ENCODE peak calls at places on chromosomes 1 and 21, in seven cellular contexts. One of them, this sample, is unnamed.

GRCh38 chr1:221696045-221696444 is 45.8 kb downstream of the DUSP10 start:
- DNase-seq in endodermal cell: no peak
- DNase-seq in glutamatergic neuron: no peak
- DNase-seq in MCF 10A: no peak
- DNase-seq in GM23338: no peak
- DNase-seq in osteocyte: no peak
- DNase-seq in dorsolateral prefrontal cortex: no peak
- DNase-seq in this sample: no peak

GRCh38 chr1:103025858-103026409 is 82.4 kb downstream of the COL11A1 start:
- DNase-seq in osteocyte: no peak
- DNase-seq in dorsolateral prefrontal cortex: no peak
- DNase-seq in glutamatergic neuron: no peak
- DNase-seq in GM23338: peak; percentile 32
- DNase-seq in endodermal cell: no peak
- DNase-seq in MCF 10A: no peak
- DNase-seq in this sample: no peak

GRCh38 chr1:219189021-219189824 is 15.5 kb downstream of the LYPLAL1 start:
- DNase-seq in endodermal cell: no peak
- DNase-seq in GM23338: no peak
- DNase-seq in MCF 10A: peak; percentile 42
- DNase-seq in osteocyte: no peak
- DNase-seq in dorsolateral prefrontal cortex: no peak
- DNase-seq in glutamatergic neuron: no peak
- DNase-seq in this sample: no peak

GRCh38 chr1:16618719-16619118 is 5.4 kb upstream of the NBPF1 start:
- DNase-seq in MCF 10A: no peak
- DNase-seq in dorsolateral prefrontal cortex: peak; percentile 30
- DNase-seq in endodermal cell: peak; percentile 94
- DNase-seq in glutamatergic neuron: peak; percentile 63
- DNase-seq in GM23338: peak; percentile 95
- DNase-seq in osteocyte: peak; percentile 92
- DNase-seq in this sample: peak; percentile 85

GRCh38 chr1:4045397-4046010 is 145.4 kb upstream of the C1orf174 start:
- DNase-seq in endodermal cell: no peak
- DNase-seq in dorsolateral prefrontal cortex: no peak
- DNase-seq in glutamatergic neuron: no peak
- DNase-seq in MCF 10A: no peak
- DNase-seq in GM23338: no peak
- DNase-seq in osteocyte: no peak
- DNase-seq in this sample: no peak

GRCh38 chr1:223077434-223077833 is 65.6 kb downstream of the TLR5 start:
- DNase-seq in osteocyte: no peak
- DNase-seq in MCF 10A: no peak
- DNase-seq in dorsolateral prefrontal cortex: no peak
- DNase-seq in endodermal cell: peak; percentile 72
- DNase-seq in glutamatergic neuron: no peak
- DNase-seq in GM23338: peak; percentile 60
- DNase-seq in this sample: no peak

GRCh38 chr1:15833069-15833679 is 14.3 kb upstream of the SPEN start:
- DNase-seq in endodermal cell: peak; percentile 52
- DNase-seq in glutamatergic neuron: no peak
- DNase-seq in dorsolateral prefrontal cortex: no peak
- DNase-seq in osteocyte: no peak
- DNase-seq in GM23338: peak; percentile 35
- DNase-seq in MCF 10A: peak; percentile 92
- DNase-seq in this sample: no peak

GRCh38 chr1:97603218-97603617 is 317.6 kb downstream of the DPYD start:
- DNase-seq in GM23338: no peak
- DNase-seq in dorsolateral prefrontal cortex: no peak
- DNase-seq in endodermal cell: no peak
- DNase-seq in glutamatergic neuron: no peak
- DNase-seq in osteocyte: no peak
- DNase-seq in MCF 10A: no peak
- DNase-seq in this sample: no peak

GRCh38 chr21:41948901-41949300 is 4.9 kb downstream of the C2CD2 start:
- DNase-seq in glutamatergic neuron: no peak
- DNase-seq in endodermal cell: no peak
- DNase-seq in MCF 10A: no peak
- DNase-seq in dorsolateral prefrontal cortex: no peak
- DNase-seq in osteocyte: no peak
- DNase-seq in GM23338: no peak
- DNase-seq in this sample: no peak

GRCh38 chr1:200128081-200128480 is 100.6 kb downstream of the NR5A2 start:
- DNase-seq in MCF 10A: no peak
- DNase-seq in GM23338: no peak
- DNase-seq in osteocyte: no peak
- DNase-seq in glutamatergic neuron: no peak
- DNase-seq in dorsolateral prefrontal cortex: no peak
- DNase-seq in endodermal cell: no peak
- DNase-seq in this sample: no peak

GRCh38 chr1:228850141-228851100 is 115.1 kb downstream of the RHOU start:
- DNase-seq in dorsolateral prefrontal cortex: no peak
- DNase-seq in osteocyte: peak; percentile 46
- DNase-seq in glutamatergic neuron: no peak
- DNase-seq in MCF 10A: no peak
- DNase-seq in endodermal cell: no peak
- DNase-seq in GM23338: no peak
- DNase-seq in this sample: no peak
- TF ChIP-seq CTCF in dorsolateral prefrontal cortex: no peak
- TF ChIP-seq CTCF in osteocyte: no peak
- TF ChIP-seq CTCF in glutamatergic neuron: no peak
- TF ChIP-seq CTCF in MCF 10A: no peak
- TF ChIP-seq CTCF in endodermal cell: no peak
- TF ChIP-seq CTCF in GM23338: no peak
- TF ChIP-seq CTCF in this sample: no peak

GRCh38 chr1:231550448-231550781 is 21.9 kb downstream of the TSNAX start:
- DNase-seq in MCF 10A: peak; percentile 60
- DNase-seq in glutamatergic neuron: peak; percentile 22
- DNase-seq in endodermal cell: peak; percentile 71
- DNase-seq in GM23338: peak; percentile 78
- DNase-seq in osteocyte: no peak
- DNase-seq in dorsolateral prefrontal cortex: no peak
- DNase-seq in this sample: no peak
- TF ChIP-seq CTCF in MCF 10A: peak; percentile 46
- TF ChIP-seq CTCF in glutamatergic neuron: peak; percentile 68
- TF ChIP-seq CTCF in endodermal cell: peak; percentile 92
- TF ChIP-seq CTCF in GM23338: peak; percentile 62
- TF ChIP-seq CTCF in osteocyte: peak; percentile 38
- TF ChIP-seq CTCF in dorsolateral prefrontal cortex: peak; percentile 12
- TF ChIP-seq CTCF in this sample: peak; percentile 71

GRCh38 chr1:39104158-39105060 is 78.3 kb downstream of the NDUFS5 start:
- DNase-seq in endodermal cell: peak; percentile 85
- DNase-seq in MCF 10A: peak; percentile 43
- DNase-seq in GM23338: peak; percentile 66
- DNase-seq in glutamatergic neuron: peak; percentile 70
- DNase-seq in osteocyte: no peak
- DNase-seq in dorsolateral prefrontal cortex: no peak
- DNase-seq in this sample: peak; percentile 75

GRCh38 chr1:39102537-39103320 is 76.6 kb downstream of the NDUFS5 start:
- DNase-seq in glutamatergic neuron: no peak
- DNase-seq in endodermal cell: peak; percentile 76
- DNase-seq in osteocyte: no peak
- DNase-seq in MCF 10A: peak; percentile 82
- DNase-seq in dorsolateral prefrontal cortex: no peak
- DNase-seq in GM23338: peak; percentile 87
- DNase-seq in this sample: no peak

GRCh38 chr1:39094685-39095084 is 68.5 kb downstream of the NDUFS5 start:
- DNase-seq in MCF 10A: no peak
- DNase-seq in glutamatergic neuron: no peak
- DNase-seq in GM23338: no peak
- DNase-seq in endodermal cell: no peak
- DNase-seq in osteocyte: no peak
- DNase-seq in dorsolateral prefrontal cortex: no peak
- DNase-seq in this sample: no peak

GRCh38 chr1:39103321-39104157 is 77.4 kb downstream of the NDUFS5 start:
- DNase-seq in glutamatergic neuron: no peak
- DNase-seq in osteocyte: no peak
- DNase-seq in MCF 10A: peak; percentile 80
- DNase-seq in dorsolateral prefrontal cortex: no peak
- DNase-seq in endodermal cell: peak; percentile 49
- DNase-seq in GM23338: no peak
- DNase-seq in this sample: no peak

GRCh38 chr1:39098569-39099250 is 72.6 kb downstream of the NDUFS5 start:
- DNase-seq in endodermal cell: peak; percentile 94
- DNase-seq in GM23338: peak; percentile 99
- DNase-seq in dorsolateral prefrontal cortex: peak; percentile 75
- DNase-seq in osteocyte: peak; percentile 89
- DNase-seq in MCF 10A: peak; percentile 84
- DNase-seq in glutamatergic neuron: peak; percentile 64
- DNase-seq in this sample: no peak
- TF ChIP-seq CTCF in endodermal cell: peak; percentile 90
- TF ChIP-seq CTCF in GM23338: peak; percentile 96
- TF ChIP-seq CTCF in dorsolateral prefrontal cortex: peak; percentile 78
- TF ChIP-seq CTCF in osteocyte: peak; percentile 86
- TF ChIP-seq CTCF in MCF 10A: peak; percentile 77
- TF ChIP-seq CTCF in glutamatergic neuron: peak; percentile 64
- TF ChIP-seq CTCF in this sample: peak; percentile 88

GRCh38 chr1:156502749-156503671 is 2.4 kb upstream of the MEF2D start:
- DNase-seq in osteocyte: no peak
- DNase-seq in GM23338: peak; percentile 98
- DNase-seq in endodermal cell: peak; percentile 94
- DNase-seq in MCF 10A: peak; percentile 98
- DNase-seq in glutamatergic neuron: no peak
- DNase-seq in dorsolateral prefrontal cortex: no peak
- DNase-seq in this sample: no peak

GRCh38 chr1:156504821-156505678 is 4.5 kb upstream of the MEF2D start:
- DNase-seq in glutamatergic neuron: peak; percentile 95
- DNase-seq in endodermal cell: peak; percentile 98
- DNase-seq in osteocyte: peak; percentile 97
- DNase-seq in GM23338: peak; percentile 99
- DNase-seq in dorsolateral prefrontal cortex: peak; percentile 98
- DNase-seq in MCF 10A: peak; percentile 100
- DNase-seq in this sample: peak; percentile 93

GRCh38 chr1:156505679-156506298 is 5.2 kb upstream of the MEF2D start:
- DNase-seq in MCF 10A: no peak
- DNase-seq in dorsolateral prefrontal cortex: no peak
- DNase-seq in osteocyte: no peak
- DNase-seq in endodermal cell: no peak
- DNase-seq in glutamatergic neuron: no peak
- DNase-seq in GM23338: no peak
- DNase-seq in this sample: no peak

GRCh38 chr1:156503672-156504055 is 3.1 kb upstream of the MEF2D start:
- DNase-seq in MCF 10A: peak; percentile 21
- DNase-seq in dorsolateral prefrontal cortex: no peak
- DNase-seq in osteocyte: no peak
- DNase-seq in endodermal cell: no peak
- DNase-seq in GM23338: no peak
- DNase-seq in glutamatergic neuron: no peak
- DNase-seq in this sample: no peak

DNA sequence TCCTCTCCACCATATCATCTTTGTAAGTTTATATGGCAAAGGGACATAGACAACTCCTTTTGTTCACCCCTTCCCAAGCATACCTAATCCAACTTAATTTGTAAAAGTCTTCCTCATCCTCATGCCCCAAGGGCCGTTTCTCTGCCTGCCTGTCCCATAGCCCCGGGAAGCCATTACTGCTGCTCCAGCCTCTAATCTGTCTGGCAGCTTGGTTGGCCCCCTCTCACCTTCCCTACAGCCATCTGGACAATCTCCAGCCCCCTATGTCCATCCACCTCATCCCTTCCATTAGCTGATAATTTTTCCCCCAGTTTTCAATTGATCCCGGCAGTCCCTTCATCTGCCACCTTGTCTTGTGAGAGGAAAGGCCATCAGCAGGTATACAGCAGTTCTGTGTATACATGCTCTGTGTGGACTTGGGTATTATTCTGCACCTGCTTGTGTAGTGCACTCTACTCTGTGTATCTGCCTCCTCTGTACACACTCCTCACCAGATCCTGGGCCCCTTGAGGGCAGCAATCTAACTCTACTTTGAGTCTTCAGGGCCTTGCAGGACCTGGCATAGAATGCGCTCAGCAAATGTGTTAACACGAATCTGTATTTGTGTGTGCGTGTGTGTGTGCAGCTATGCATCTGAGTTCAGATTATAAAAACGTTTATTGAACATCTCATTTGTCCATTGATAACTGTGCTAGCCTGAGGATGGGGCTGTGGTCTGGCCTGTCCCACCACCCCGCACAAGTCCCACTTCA is 3.7 kb upstream of the MEF2D start:
- DNase-seq in glutamatergic neuron: no peak
- DNase-seq in MCF 10A: peak; percentile 37
- DNase-seq in osteocyte: no peak
- DNase-seq in dorsolateral prefrontal cortex: no peak
- DNase-seq in GM23338: no peak
- DNase-seq in endodermal cell: no peak
- DNase-seq in this sample: no peak
- TF ChIP-seq CTCF in glutamatergic neuron: no peak
- TF ChIP-seq CTCF in MCF 10A: no peak
- TF ChIP-seq CTCF in osteocyte: no peak
- TF ChIP-seq CTCF in dorsolateral prefrontal cortex: no peak
- TF ChIP-seq CTCF in GM23338: no peak
- TF ChIP-seq CTCF in endodermal cell: no peak
- TF ChIP-seq CTCF in this sample: no peak

GRCh38 chr1:204286841-204287387 is 72.8 kb downstream of the PLEKHA6 start:
- DNase-seq in osteocyte: no peak
- DNase-seq in GM23338: no peak
- DNase-seq in glutamatergic neuron: no peak
- DNase-seq in dorsolateral prefrontal cortex: peak; percentile 54
- DNase-seq in MCF 10A: peak; percentile 67
- DNase-seq in endodermal cell: no peak
- DNase-seq in this sample: no peak
- TF ChIP-seq CTCF in osteocyte: no peak
- TF ChIP-seq CTCF in GM23338: no peak
- TF ChIP-seq CTCF in glutamatergic neuron: no peak
- TF ChIP-seq CTCF in dorsolateral prefrontal cortex: no peak
- TF ChIP-seq CTCF in MCF 10A: peak; percentile 14
- TF ChIP-seq CTCF in endodermal cell: peak; percentile 19
- TF ChIP-seq CTCF in this sample: no peak

This sample was measured in type B pancreatic cell.